ENCODE peak calls at places on chromosomes 6 and 20, in seven cellular contexts. C, P, F, S, O, A and U are unnamed samples.

GRCh38 chr6:147538821-147539220 is 30.3 kb downstream of the SAMD5 start:
- DNase-seq in C (no peak), P (no peak), F (no peak), S (no peak), O (no peak), A (no peak), U (no peak)

GRCh38 chr6:35519313-35520015 is 6.8 kb upstream of the TULP1 start:
- DNase-seq in C (no peak), P (no peak), F (no peak), S (no peak), O (no peak), A (no peak), U (no peak)

GRCh38 chr20:14687317-14687716 is 349.9 kb upstream of the FLRT3 start:
- DNase-seq in C (no peak), P (no peak), F (no peak), S (no peak), O (no peak), A (no peak), U (no peak)

GRCh38 chr6:155177369-155177961 is 86.3 kb upstream of the CLDN20 start:
- DNase-seq in C (no peak), P (peak; percentile 82), F (peak; percentile 49), S (no peak), O (no peak), A (no peak), U (peak; percentile 73)

GRCh38 chr20:57746832-57747404 is 37.1 kb upstream of the PMEPA1 start:
- DNase-seq in C (no peak), P (no peak), F (no peak), S (no peak), O (no peak), A (no peak), U (no peak)

GRCh38 chr6:163745566-163746400 is 331.3 kb downstream of the QKI start:
- DNase-seq in C (peak; percentile 16), P (peak; percentile 10), F (peak; percentile 42), S (no peak), O (no peak), A (peak; percentile 81), U (no peak)

GRCh38 chr6:76026101-76026500 is 46.4 kb downstream of the IMPG1 start:
- DNase-seq in C (no peak), P (no peak), F (no peak), S (no peak), O (no peak), A (no peak), U (peak; percentile 6)

GRCh38 chr6:33091957-33092356 is 16.2 kb downstream of the HLA-DPB1 start:
- DNase-seq in C (no peak), P (no peak), F (peak; percentile 36), S (no peak), O (no peak), A (no peak), U (peak; percentile 48)

GRCh38 chr6:42315991-42316378 is 98.3 kb upstream of the MRPS10 start:
- DNase-seq in C (peak; percentile 73), P (peak; percentile 82), F (no peak), S (no peak), O (no peak), A (no peak), U (peak; percentile 85)

GRCh38 chr6:142926494-142927273 is 18.3 kb downstream of the HIVEP2 start:
- DNase-seq in C (peak; percentile 52), P (peak; percentile 82), F (peak; percentile 22), S (peak; percentile 81), O (no peak), A (no peak), U (peak; percentile 84)

GRCh38 chr20:18056174-18057105 is 1.3 kb downstream of the OVOL2 start:
- DNase-seq in C (no peak), P (no peak), F (no peak), S (no peak), O (no peak), A (no peak), U (peak; percentile 20)

GRCh38 chr20:49591217-49591865 is 23.4 kb upstream of the PTGIS start:
- DNase-seq in C (no peak), P (peak; percentile 46), F (no peak), S (peak; percentile 62), O (no peak), A (no peak), U (no peak)

GRCh38 chr6:148144917-148145521 is 197.6 kb upstream of the SASH1 start:
- DNase-seq in C (peak; percentile 29), P (peak; percentile 74), F (peak; percentile 73), S (peak; percentile 60), O (no peak), A (no peak), U (peak; percentile 75)

GRCh38 chr6:1039191-1039590 is 272.7 kb upstream of the FOXQ1 start:
- DNase-seq in C (no peak), P (no peak), F (no peak), S (no peak), O (no peak), A (no peak), U (no peak)

GRCh38 chr20:4113546-4113945 is 98.2 kb upstream of the RNF24 start:
- DNase-seq in C (no peak), P (no peak), F (no peak), S (no peak), O (no peak), A (no peak), U (no peak)

GRCh38 chr20:48538856-48539255 is 288.9 kb downstream of the PREX1 start:
- DNase-seq in C (no peak), P (no peak), F (no peak), S (no peak), O (no peak), A (no peak), U (no peak)

GRCh38 chr20:22807646-22808045 is 223.3 kb upstream of the FOXA2 start:
- DNase-seq in C (no peak), P (no peak), F (no peak), S (no peak), O (no peak), A (no peak), U (peak; percentile 8)

GRCh38 chr6:159079367-159079766 is 34.6 kb upstream of the TAGAP start:
- DNase-seq in C (no peak), P (no peak), F (no peak), S (no peak), O (no peak), A (peak; percentile 20), U (no peak)

GRCh38 chr20:19284400-19285178 is 72.1 kb downstream of the SLC24A3 start:
- DNase-seq in C (no peak), P (no peak), F (no peak), S (peak; percentile 24), O (no peak), A (no peak), U (no peak)

GRCh38 chr6:110511401-110511800 is 35.0 kb upstream of the SLC22A16 start:
- DNase-seq in C (no peak), P (no peak), F (no peak), S (no peak), O (no peak), A (no peak), U (no peak)

GRCh38 chr20:2738331-2738730 is 45.8 kb downstream of the EBF4 start:
- DNase-seq in C (no peak), P (no peak), F (no peak), S (no peak), O (no peak), A (peak; percentile 76), U (no peak)

DNA sequence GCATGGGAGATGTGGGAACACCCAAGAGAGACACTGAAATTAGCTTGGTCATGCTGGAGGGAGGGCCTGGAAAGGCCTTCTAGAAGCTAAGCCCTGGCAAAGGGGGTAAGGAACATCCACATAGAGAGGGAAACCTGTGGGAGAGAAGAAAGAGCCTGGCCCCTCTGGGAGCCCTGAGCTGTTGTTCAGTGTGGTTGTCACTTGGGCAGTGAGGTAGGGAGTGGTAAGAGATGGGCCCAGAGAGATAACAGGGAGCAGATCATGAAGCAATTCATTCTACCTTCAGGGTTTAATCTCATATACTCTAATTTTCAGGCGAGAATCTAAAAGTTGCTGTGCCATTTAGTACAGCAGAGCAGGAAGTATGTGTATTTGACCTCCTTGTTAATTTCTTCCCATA is 30.6 kb downstream of the CLIC5 start:
- DNase-seq in C (no peak), P (no peak), F (no peak), S (no peak), O (no peak), A (no peak), U (no peak)
- TF ChIP-seq POLR2A in C (no peak), P (no peak), F (no peak), S (no peak), O (no peak), A (no peak), U (no peak)

GRCh38 chr6:30075987-30076311 is 380 bp upstream of the RNF39 start:
- DNase-seq in C (no peak), P (no peak), F (no peak), S (no peak), O (no peak), A (no peak), U (no peak)

GRCh38 chr6:30073489-30074240 is 1.9 kb downstream of the RNF39 start:
- DNase-seq in C (no peak), P (no peak), F (no peak), S (no peak), O (no peak), A (no peak), U (no peak)

GRCh38 chr6:30076333-30076732 is 764 bp upstream of the RNF39 start:
- DNase-seq in C (no peak), P (no peak), F (no peak), S (no peak), O (no peak), A (no peak), U (no peak)

GRCh38 chr6:30074331-30075093 is 1.1 kb downstream of the RNF39 start:
- DNase-seq in C (no peak), P (no peak), F (no peak), S (no peak), O (no peak), A (no peak), U (no peak)

GRCh38 chr6:30075094-30075986 is at the start of gene RNF39:
- DNase-seq in C (no peak), P (no peak), F (peak; percentile 61), S (no peak), O (no peak), A (no peak), U (no peak)
- TF ChIP-seq POLR2A in C (no peak), P (no peak), F (no peak), S (no peak), O (no peak), A (peak; percentile 41), U (no peak)

DNA sequence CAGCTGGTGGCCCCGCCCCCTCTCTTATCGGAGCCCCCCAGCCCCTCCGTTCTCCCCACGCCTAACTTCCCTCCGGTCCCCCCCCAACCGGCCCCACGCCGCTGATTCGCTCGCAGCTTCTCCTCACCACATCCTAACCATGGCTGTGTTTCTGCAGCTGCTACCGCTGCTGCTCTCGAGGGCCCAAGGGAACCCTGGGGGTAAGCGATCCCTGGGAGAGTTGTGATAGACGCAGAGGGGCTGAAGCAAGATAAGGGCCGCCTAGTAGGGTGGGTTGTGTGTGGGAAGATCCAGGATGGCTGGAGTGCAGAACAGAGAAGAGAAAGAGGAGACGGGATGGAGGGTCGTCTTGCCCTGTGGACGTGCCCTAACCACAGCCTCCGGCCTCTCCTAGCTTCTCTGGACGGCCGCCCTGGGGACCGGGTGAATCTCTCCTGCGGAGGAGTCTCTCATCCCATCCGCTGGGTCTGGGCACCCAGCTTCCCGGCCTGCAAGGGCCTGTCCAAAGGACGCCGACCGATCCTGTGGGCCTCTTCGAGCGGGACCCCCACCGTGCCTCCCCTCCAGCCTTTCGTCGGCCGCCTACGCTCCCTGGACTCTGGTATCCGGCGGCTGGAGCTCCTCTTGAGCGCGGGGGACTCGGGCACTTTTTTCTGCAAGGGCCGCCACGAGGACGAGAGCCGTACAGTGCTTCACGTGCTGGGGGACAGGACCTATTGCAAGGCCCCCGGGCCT is at the start of gene MPIG6B:
- DNase-seq in C (no peak), P (no peak), F (peak; percentile 58), S (no peak), O (no peak), A (no peak), U (peak; percentile 79)
- TF ChIP-seq POLR2A in C (no peak), P (no peak), F (no peak), S (no peak), O (no peak), A (no peak), U (no peak)

GRCh38 chr20:34676642-34677373 is at the start of gene PIGU:
- DNase-seq in C (peak; percentile 84), P (peak; percentile 97), F (peak; percentile 96), S (peak; percentile 94), O (peak; percentile 88), A (peak; percentile 90), U (peak; percentile 99)
- TF ChIP-seq POLR2A in C (peak; percentile 37), P (peak; percentile 47), F (peak; percentile 93), S (peak; percentile 26), O (peak; percentile 88), A (no peak), U (peak; percentile 82)